ENCODE peak calls at places on chromosomes 13 and 19, in nine cellular contexts. S, G, Q, Z, J, K, O, E and P are unnamed samples.

GRCh38 chr19:2481466-2481865 is 5.5 kb downstream of the GADD45B start:
- DNase-seq in J (no peak), G (no peak), O (no peak), K (no peak), S (no peak), E (no peak), Z (no peak), Q (no peak), P (no peak)

GRCh38 chr13:97879646-97880297 is 73.7 kb upstream of the IPO5 start:
- DNase-seq in O (no peak), G (no peak), Z (no peak), E (peak), S (no peak), Q (no peak), J (no peak), K (no peak), P (no peak)

GRCh38 chr13:25971499-25972145 is 80.2 kb downstream of the SHISA2 start:
- DNase-seq in J (peak), Q (no peak), E (no peak), O (no peak), S (no peak), Z (peak), G (peak), K (no peak), P (no peak)

GRCh38 chr19:17296278-17296677 is 6.9 kb downstream of the ABHD8 start:
- DNase-seq in K (no peak), Q (no peak), O (no peak), G (no peak), J (no peak), Z (no peak), E (no peak), S (no peak), P (no peak)

GRCh38 chr19:35266904-35267817 is 1.6 kb upstream of the USF2 start:
- DNase-seq in E (no peak), J (no peak), O (no peak), Q (peak), G (peak), K (peak), S (peak), Z (no peak), P (peak)

GRCh38 chr19:46967578-46968018 is 52.0 kb upstream of the NPAS1 start:
- DNase-seq in Z (no peak), J (no peak), K (no peak), Q (no peak), E (no peak), G (peak), S (peak), O (no peak), P (no peak)

GRCh38 chr13:45349438-45349837 is 8.5 kb upstream of the TPT1 start:
- DNase-seq in E (peak), O (no peak), Z (no peak), G (no peak), K (no peak), Q (no peak), J (no peak), S (no peak), P (no peak)

GRCh38 chr19:50896591-50897190 is 14.5 kb downstream of the KLK4 start:
- DNase-seq in O (no peak), Q (no peak), J (no peak), Z (peak), S (no peak), K (no peak), E (peak), G (no peak), P (no peak)

GRCh38 chr13:34124912-34125311 is 307.0 kb downstream of the RFC3 start:
- DNase-seq in K (no peak), E (no peak), Q (no peak), G (no peak), J (no peak), S (no peak), O (no peak), Z (peak), P (no peak)

GRCh38 chr19:57406516-57407123 is 4.3 kb upstream of the ZNF17 start:
- DNase-seq in O (peak), K (no peak), S (peak), Q (peak), E (peak), J (peak), G (peak), Z (peak), P (no peak)